ENCODE peak calls at places on chromosomes 4 and X, in eight cellular contexts. K is fibroblast of pulmonary artery, F is IMR-90, S is thoracic aorta, T is mesothelial cell of epicardium, Y is GM06990, R is foreskin fibroblast, M is MCF 10A. Q is an unnamed sample.

GRCh38 chrX:11210397-11210796 is 82.8 kb upstream of the AMELX start:
- DNase-seq in R (peak; percentile 33), Y (no peak), S (no peak), M (no peak), F (no peak), T (no peak), K (peak; percentile 4), Q (no peak)

GRCh38 chrX:78103656-78104446 is at the start of gene PGK1:
- DNase-seq in F (peak; percentile 97), R (peak; percentile 98), Y (peak; percentile 98), T (peak; percentile 89), S (peak; percentile 71), K (peak; percentile 98), M (peak; percentile 92), Q (peak; percentile 90)

GRCh38 chr4:68498413-68499007 is 51.2 kb downstream of the TMPRSS11E start:
- DNase-seq in M (peak; percentile 79), K (peak; percentile 76), T (peak; percentile 51), F (peak; percentile 62), S (no peak), R (peak; percentile 77), Y (no peak), Q (peak; percentile 49)

GRCh38 chrX:21943460-21944135 is 3.1 kb downstream of the SMS start:
- DNase-seq in R (peak; percentile 84), S (no peak), K (peak; percentile 63), F (peak; percentile 92), M (peak; percentile 79), T (no peak), Y (no peak), Q (no peak)

GRCh38 chr4:26779674-26780073 is 81.0 kb upstream of the STIM2 start:
- DNase-seq in M (peak; percentile 98), S (no peak), Y (no peak), F (peak; percentile 48), K (peak; percentile 46), T (no peak), R (peak; percentile 61), Q (no peak)

GRCh38 chr4:17807446-17807845 is 3.1 kb downstream of the DCAF16 start:
- DNase-seq in R (peak; percentile 27), Y (no peak), S (no peak), M (peak; percentile 18), T (no peak), K (no peak), F (peak; percentile 8), Q (no peak)

GRCh38 chr4:179196511-179196910 is 1754.3 kb upstream of the AGA start:
- DNase-seq in S (no peak), K (peak; percentile 0), M (peak; percentile 17), T (no peak), R (no peak), F (peak; percentile 56), Y (no peak), Q (no peak)

GRCh38 chr4:105520819-105521790 is 31.3 kb upstream of the ARHGEF38 start:
- DNase-seq in Y (peak; percentile 13), F (peak; percentile 32), S (no peak), M (peak; percentile 66), T (peak; percentile 45), R (peak; percentile 12), K (peak; percentile 66), Q (peak; percentile 57)

GRCh38 chrX:10109695-10110094 is 47.1 kb upstream of the CLCN4 start:
- DNase-seq in R (peak; percentile 54), F (no peak), K (no peak), M (no peak), Y (no peak), T (no peak), S (no peak), Q (peak; percentile 8)

GRCh38 chr4:167831853-167832252 is 260.5 kb upstream of the ANXA10 start:
- DNase-seq in R (peak; percentile 21), Y (no peak), T (no peak), K (peak; percentile 38), M (no peak), F (no peak), S (no peak), Q (no peak)

GRCh38 chr4:80182237-80182866 is 15.0 kb upstream of the PRDM8 start:
- DNase-seq in F (no peak), K (no peak), T (no peak), S (no peak), R (peak; percentile 55), M (no peak), Y (no peak), Q (peak; percentile 44)

GRCh38 chr4:64539234-64539849 is 130.1 kb upstream of the TECRL start:
- DNase-seq in R (peak; percentile 39), T (peak; percentile 63), S (no peak), K (peak; percentile 74), Y (peak; percentile 8), F (peak; percentile 49), M (peak; percentile 83), Q (peak; percentile 53)

GRCh38 chr4:52963976-52964375 is 101.9 kb downstream of the RASL11B start:
- DNase-seq in Y (no peak), R (no peak), T (no peak), M (no peak), F (no peak), S (no peak), K (no peak), Q (no peak)

GRCh38 chr4:94892051-94892450 is 134.3 kb downstream of the BMPR1B start:
- DNase-seq in K (no peak), S (no peak), R (no peak), T (no peak), M (peak; percentile 2), F (no peak), Y (no peak), Q (no peak)

GRCh38 chr4:55409468-55410171 is 13.9 kb downstream of the TMEM165 start:
- DNase-seq in M (no peak), S (peak; percentile 9), Y (no peak), K (peak; percentile 70), R (peak; percentile 66), T (no peak), F (peak; percentile 13), Q (no peak)

GRCh38 chr4:124455671-124456070 is 256.9 kb downstream of the ANKRD50 start:
- DNase-seq in Y (no peak), F (no peak), K (no peak), R (no peak), M (no peak), S (no peak), T (no peak), Q (no peak)

GRCh38 chrX:136192839-136193414 is 45.6 kb downstream of the FHL1 start:
- DNase-seq in M (no peak), S (no peak), R (peak; percentile 61), K (peak; percentile 56), Y (no peak), T (no peak), F (peak; percentile 68), Q (no peak)

DNA sequence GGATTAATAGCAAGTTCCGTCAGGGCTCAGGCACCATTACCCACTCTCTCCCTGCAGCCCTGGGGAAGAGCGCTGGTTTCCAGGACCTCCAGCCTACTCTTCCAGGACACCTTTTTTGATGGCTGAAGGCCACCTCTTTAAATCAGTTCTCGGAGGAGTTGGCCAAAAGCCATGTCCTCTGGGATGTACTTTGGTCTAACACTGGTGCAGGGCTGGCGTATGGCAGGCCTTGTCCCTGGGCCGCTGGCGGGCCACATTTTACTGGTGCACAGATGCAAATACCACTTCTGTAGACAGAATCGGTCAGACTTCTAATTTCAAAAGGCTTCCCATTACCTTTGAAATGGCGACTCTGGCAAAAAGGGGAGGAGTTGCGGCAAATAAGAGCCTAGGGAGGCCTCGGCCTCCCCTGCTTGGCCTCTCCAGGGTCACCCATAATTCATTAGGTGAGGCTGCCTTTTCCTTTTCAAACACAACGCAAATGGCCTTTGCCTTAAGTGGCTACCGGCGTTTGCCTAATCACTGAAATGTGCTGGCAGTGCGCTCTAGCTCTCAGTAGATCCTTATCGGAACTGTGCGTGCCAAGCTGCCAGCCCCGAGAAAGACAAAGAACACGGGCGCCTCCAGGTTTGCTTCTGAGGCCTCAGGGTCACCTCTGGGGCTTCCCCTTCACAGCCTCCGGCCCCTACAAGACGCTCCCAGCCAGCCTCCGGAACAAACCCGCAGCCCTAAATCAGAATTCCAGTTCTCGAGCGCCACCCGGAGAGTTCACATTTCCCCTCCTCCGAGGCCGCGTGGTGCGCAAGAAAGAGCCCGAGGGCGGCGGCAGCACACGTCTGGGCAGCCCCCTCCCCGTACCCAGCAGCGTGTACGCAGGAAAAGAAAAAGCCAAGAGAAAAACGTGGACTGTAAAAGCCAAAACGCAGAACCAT is 76.2 kb upstream of the BCOR start:
- DNase-seq in F (no peak), R (peak; percentile 43), K (no peak), Y (peak; percentile 59), M (peak; percentile 65), S (no peak), T (no peak), Q (no peak)
- TF ChIP-seq CTCF in F (no peak), R (no peak), K (no peak), Y (peak; percentile 10), M (no peak), S (no peak), T (no peak), Q (peak; percentile 22)

GRCh38 chr4:81914623-81915022 is 442.9 kb upstream of the RASGEF1B start:
- DNase-seq in F (no peak), K (no peak), S (no peak), R (no peak), T (no peak), Y (no peak), M (no peak), Q (no peak)

GRCh38 chr4:81919238-81919637 is 447.5 kb upstream of the RASGEF1B start:
- DNase-seq in R (peak; percentile 0), Y (no peak), K (peak; percentile 6), M (peak; percentile 38), F (peak; percentile 1), S (no peak), T (no peak), Q (no peak)

GRCh38 chr4:81912420-81912819 is 440.7 kb upstream of the RASGEF1B start:
- DNase-seq in S (no peak), R (no peak), M (no peak), T (no peak), K (no peak), F (no peak), Y (no peak), Q (no peak)

GRCh38 chr4:81915430-81915829 is 443.7 kb upstream of the RASGEF1B start:
- DNase-seq in Y (no peak), R (no peak), K (no peak), F (no peak), T (no peak), S (no peak), M (no peak), Q (no peak)

GRCh38 chr4:81913427-81913878 is 441.7 kb upstream of the RASGEF1B start:
- DNase-seq in K (peak; percentile 49), T (peak; percentile 54), S (no peak), M (peak; percentile 80), Y (no peak), F (peak; percentile 31), R (peak; percentile 2), Q (peak; percentile 34)
- TF ChIP-seq CTCF in K (peak; percentile 69), T (peak; percentile 48), S (peak; percentile 20), M (peak; percentile 56), Y (peak; percentile 94), F (peak; percentile 52), R (peak; percentile 41), Q (peak; percentile 66)

GRCh38 chr4:156593464-156593863 is 378.1 kb downstream of the PDGFC start:
- DNase-seq in T (no peak), M (no peak), S (no peak), K (no peak), F (peak; percentile 8), R (peak; percentile 48), Y (no peak), Q (no peak)
- TF ChIP-seq CTCF in T (peak; percentile 15), M (no peak), S (no peak), K (peak; percentile 2), F (peak; percentile 47), R (no peak), Y (no peak), Q (no peak)

DNA sequence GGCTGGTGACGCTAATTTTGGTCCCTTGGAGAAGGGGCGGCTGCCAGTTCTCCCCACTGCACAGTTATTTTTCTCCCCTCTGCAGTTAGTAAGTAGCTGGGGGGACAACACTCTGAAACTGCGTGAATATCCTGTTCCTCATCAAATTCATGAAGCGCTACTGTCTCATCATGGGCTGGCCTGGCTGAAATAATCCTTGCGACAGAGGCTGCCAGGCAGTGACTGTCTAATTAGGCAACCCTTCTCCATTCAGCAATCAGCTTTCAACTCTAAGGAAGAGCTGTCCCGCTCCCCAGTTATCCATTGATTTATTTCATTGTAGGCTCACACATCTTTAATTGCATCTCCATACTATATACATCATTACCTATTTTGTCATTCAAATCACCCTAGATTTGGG is 8.2 kb downstream of the SH3TC1 start:
- DNase-seq in M (no peak), R (no peak), T (no peak), K (no peak), F (no peak), S (no peak), Y (no peak), Q (no peak)
- TF ChIP-seq CTCF in M (no peak), R (no peak), T (no peak), K (no peak), F (no peak), S (no peak), Y (no peak), Q (no peak)